ENCODE peak calls at places on chromosomes 13 and 19, in ten cellular contexts. C is ACHN; V is T-helper 2 cell; K is NCI-H1092 treated with DMSO at 0.1 percent for 48 hours; U is NCI-H2029; P is ELR; R is stimulated activated CD8-positive, alpha-beta memory T cell treated with anti-CD3 and anti-CD28 coated beads, Interleukin-12 subunit alpha, Interleukin-12 subunit beta, amount 100 ng/mL, for 4 hours; B is astrocyte of the spinal cord; O is fibroblast of pulmonary artery; G is cardiac fibroblast. J is an unnamed sample.

GRCh38 chr13:42992585-42993122 is 613 bp upstream of the EPSTI1 start:
- DNase-seq in R (no peak), K (no peak), U (no peak), O (no peak), G (no peak), C (no peak), V (peak; percentile 42), B (no peak), P (peak; percentile 27), J (no peak)

GRCh38 chr19:44539991-44540390 is 10.5 kb upstream of the CEACAM20 start:
- DNase-seq in K (no peak), B (no peak), R (no peak), G (no peak), C (no peak), P (no peak), O (no peak), V (no peak), U (no peak), J (no peak)

GRCh38 chr13:106163426-106163825 is 372.0 kb downstream of the EFNB2 start:
- DNase-seq in O (no peak), R (no peak), P (peak; percentile 53), K (no peak), V (no peak), U (no peak), B (no peak), G (no peak), C (no peak), J (no peak)

GRCh38 chr19:5337886-5338595 is 2.6 kb downstream of the PTPRS start:
- DNase-seq in P (no peak), K (no peak), V (no peak), U (no peak), G (no peak), O (no peak), C (no peak), R (no peak), B (no peak), J (no peak)

GRCh38 chr13:73268306-73268705 is 209.5 kb downstream of the KLF5 start:
- DNase-seq in P (peak; percentile 74), C (no peak), B (peak; percentile 30), K (peak; percentile 9), O (peak; percentile 66), V (no peak), G (peak; percentile 82), R (no peak), U (no peak), J (no peak)

GRCh38 chr19:48514123-48514458 is 2.5 kb upstream of the LMTK3 start:
- DNase-seq in R (no peak), P (no peak), C (no peak), G (no peak), B (no peak), K (no peak), O (no peak), U (no peak), V (no peak), J (no peak)

GRCh38 chr13:36038785-36039415 is 92.3 kb downstream of the DCLK1 start:
- DNase-seq in U (no peak), C (no peak), K (no peak), P (no peak), B (no peak), G (peak; percentile 82), V (no peak), R (no peak), O (peak; percentile 32), J (no peak)

GRCh38 chr19:1355974-1356865 is 27.5 kb upstream of the NDUFS7 start:
- DNase-seq in V (no peak), O (peak; percentile 23), C (no peak), K (peak; percentile 35), R (no peak), B (peak; percentile 15), P (no peak), U (no peak), G (no peak), J (no peak)

GRCh38 chr13:105971312-105971711 is 564.1 kb downstream of the EFNB2 start:
- DNase-seq in K (no peak), C (no peak), R (no peak), O (peak; percentile 1), P (no peak), U (no peak), B (no peak), V (no peak), G (no peak), J (no peak)

GRCh38 chr13:31310781-31311180 is 111.0 kb downstream of the B3GLCT start:
- DNase-seq in V (no peak), U (peak; percentile 2), G (no peak), P (no peak), B (no peak), O (no peak), C (no peak), K (peak; percentile 55), R (no peak), J (no peak)

GRCh38 chr13:98223741-98224140 is 46.7 kb upstream of the RNF113B start:
- DNase-seq in C (no peak), G (no peak), P (no peak), B (no peak), O (no peak), R (no peak), V (no peak), K (peak; percentile 42), U (no peak), J (no peak)

GRCh38 chr13:79680485-79680884 is 199.5 kb downstream of the NDFIP2 start:
- DNase-seq in C (no peak), O (no peak), G (no peak), K (no peak), V (no peak), U (no peak), B (no peak), P (no peak), R (no peak), J (no peak)

J was measured in KG1.